ENCODE peak calls at places on chromosomes 5 and 9, in nine cellular contexts. J is astrocyte, Z is AG10803, W is heart left ventricle, X is bronchial epithelial cell, F is esophagus squamous epithelium, K is AG04450, V is neural progenitor cell, G is epithelial cell of esophagus. C is an unnamed sample.
A peak's percentile ranks its signal among the peaks of the same experiment; 100 is the strongest.

GRCh38 chr9:530681-531080 is 310.8 kb upstream of the DMRT1 start:
- DNase-seq in J (peak; percentile 32), Z (peak; percentile 19), W (no peak), X (peak; percentile 85), F (no peak), K (no peak), V (no peak), G (peak; percentile 88), C (peak; percentile 74)

GRCh38 chr9:32590898-32591297 is 17.9 kb upstream of the NDUFB6 start:
- DNase-seq in J (peak; percentile 35), Z (no peak), W (no peak), X (peak; percentile 84), F (no peak), K (no peak), V (no peak), G (peak; percentile 82), C (no peak)

GRCh38 chr5:115324021-115324420 is 27.6 kb upstream of the CCDC112 start:
- DNase-seq in J (peak; percentile 4), Z (no peak), W (no peak), X (peak; percentile 9), F (no peak), K (no peak), V (no peak), G (peak; percentile 3), C (no peak)

GRCh38 chr5:53200309-53200708 is 90.8 kb upstream of the MOCS2 start:
- DNase-seq in J (no peak), Z (no peak), W (no peak), X (no peak), F (no peak), K (no peak), V (no peak), G (no peak), C (no peak)

GRCh38 chr5:71836547-71837112 is 117.6 kb downstream of the CARTPT start:
- DNase-seq in J (peak; percentile 59), Z (no peak), W (no peak), X (no peak), F (no peak), K (no peak), V (no peak), G (peak; percentile 29), C (no peak)

GRCh38 chr9:68999393-69000105 is 14.4 kb downstream of the PRKACG start:
- DNase-seq in J (peak; percentile 45), Z (peak; percentile 69), W (peak; percentile 72), X (peak; percentile 66), F (no peak), K (peak; percentile 24), V (peak; percentile 82), G (peak; percentile 75), C (no peak)

GRCh38 chr5:16750445-16750844 is 133.6 kb upstream of the RETREG1 start:
- DNase-seq in J (no peak), Z (no peak), W (no peak), X (no peak), F (no peak), K (no peak), V (no peak), G (no peak), C (no peak)

GRCh38 chr5:169161022-169161680 is 139.8 kb downstream of the SLIT3 start:
- DNase-seq in J (peak; percentile 92), Z (peak; percentile 99), W (peak; percentile 33), X (peak; percentile 16), F (no peak), K (peak; percentile 41), V (peak; percentile 79), G (peak; percentile 28), C (peak; percentile 88)

GRCh38 chr5:81397169-81397568 is 3.2 kb upstream of the ACOT12 start:
- DNase-seq in J (peak; percentile 24), Z (peak; percentile 40), W (peak; percentile 18), X (no peak), F (no peak), K (no peak), V (no peak), G (no peak), C (no peak)

GRCh38 chr9:82206946-82207345 is 218.4 kb downstream of the SPATA31D1 start:
- DNase-seq in J (no peak), Z (no peak), W (no peak), X (peak; percentile 22), F (no peak), K (no peak), V (no peak), G (peak; percentile 17), C (no peak)

GRCh38 chr5:147578228-147579024 is 68.6 kb upstream of the DPYSL3 start:
- DNase-seq in J (peak; percentile 60), Z (peak; percentile 60), W (no peak), X (peak; percentile 59), F (no peak), K (no peak), V (peak; percentile 68), G (peak; percentile 61), C (no peak)

GRCh38 chr5:177365845-177366527 is 8.3 kb downstream of the RGS14 start:
- DNase-seq in J (no peak), Z (no peak), W (no peak), X (no peak), F (no peak), K (no peak), V (no peak), G (no peak), C (no peak)

GRCh38 chr5:177369050-177369912 is 11.6 kb downstream of the RGS14 start:
- DNase-seq in J (no peak), Z (peak; percentile 6), W (no peak), X (peak; percentile 35), F (no peak), K (no peak), V (peak; percentile 58), G (peak; percentile 44), C (no peak)

GRCh38 chr5:177366528-177367322 is 9.0 kb downstream of the RGS14 start:
- DNase-seq in J (peak; percentile 57), Z (peak; percentile 77), W (peak; percentile 92), X (peak; percentile 69), F (no peak), K (no peak), V (peak; percentile 96), G (peak; percentile 73), C (peak; percentile 95)

GRCh38 chr5:177367981-177368960 is 10.5 kb downstream of the RGS14 start:
- DNase-seq in J (no peak), Z (no peak), W (no peak), X (peak; percentile 80), F (no peak), K (no peak), V (no peak), G (peak; percentile 57), C (no peak)

GRCh38 chr5:177367323-177367848 is 9.7 kb downstream of the RGS14 start:
- DNase-seq in J (no peak), Z (no peak), W (no peak), X (no peak), F (no peak), K (no peak), V (no peak), G (no peak), C (no peak)
- H3K4me3 ChIP-seq in J (peak overlapping the region; percentile 39), Z (peak overlapping the region; percentile 52), W (peak overlapping the region; percentile 65), X (peak overlapping the region; percentile 35), F (peak overlapping the region; percentile 27), K (peak overlapping the region; percentile 58), V (peak overlapping the region; percentile 50), G (peak overlapping the region; percentile 41), C (peak overlapping the region; percentile 53)

GRCh38 chr9:108639736-108640135 is 216.1 kb downstream of the ACTL7B start:
- DNase-seq in J (no peak), Z (peak; percentile 41), W (no peak), X (no peak), F (no peak), K (no peak), V (no peak), G (no peak), C (no peak)
- H3K4me3 ChIP-seq in J (no peak overlapping the region), Z (no peak overlapping the region), W (no peak overlapping the region), X (no peak overlapping the region), F (no peak overlapping the region), K (no peak overlapping the region), V (no peak overlapping the region), G (no peak overlapping the region), C (no peak overlapping the region)

DNA sequence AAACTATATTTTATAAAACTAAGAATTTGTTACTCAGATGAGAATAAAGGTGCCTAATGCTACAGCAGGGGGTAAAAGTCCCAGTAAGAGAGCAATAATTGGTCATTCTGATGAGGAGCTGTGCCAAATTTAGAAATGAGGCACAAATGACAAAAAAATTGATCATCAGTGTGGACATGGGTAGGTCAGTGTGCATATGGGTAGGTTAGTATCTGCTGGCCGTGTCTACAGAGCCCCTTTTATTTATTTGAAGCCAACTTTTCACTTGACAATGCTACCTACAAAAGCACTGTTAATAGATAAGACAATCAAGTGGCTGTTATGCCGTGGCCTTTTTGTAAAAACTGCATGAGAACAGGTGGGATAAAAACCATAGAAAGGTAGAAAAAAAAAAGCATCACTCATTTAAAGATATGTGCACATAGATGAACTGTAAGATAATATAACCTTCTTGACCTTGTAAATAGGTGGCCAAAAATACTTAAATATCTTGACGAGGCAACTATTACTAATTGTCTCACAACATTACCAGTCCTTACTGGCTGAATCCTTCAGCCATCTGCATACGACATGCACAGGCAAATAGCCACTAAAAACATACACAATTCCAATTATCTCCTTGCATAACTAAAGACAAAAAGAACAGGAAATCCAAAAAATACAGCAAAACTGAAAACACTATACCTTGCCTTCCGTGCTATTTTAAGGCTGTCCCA is 454.7 kb downstream of the RAB3C start:
- DNase-seq in J (no peak), Z (no peak), W (no peak), X (no peak), F (no peak), K (no peak), V (no peak), G (no peak), C (no peak)
- H3K4me3 ChIP-seq in J (peak overlapping the region; percentile 69), Z (peak overlapping the region; percentile 75), W (peak overlapping the region; percentile 75), X (no peak overlapping the region), F (peak overlapping the region; percentile 54), K (peak overlapping the region; percentile 92), V (no peak overlapping the region), G (no peak overlapping the region), C (peak overlapping the region; percentile 79)

GRCh38 chr5:5755888-5756287 is 333.4 kb downstream of the ICE1 start:
- DNase-seq in J (no peak), Z (no peak), W (no peak), X (no peak), F (no peak), K (no peak), V (no peak), G (no peak), C (no peak)
- H3K4me3 ChIP-seq in J (no peak overlapping the region), Z (no peak overlapping the region), W (no peak overlapping the region), X (no peak overlapping the region), F (no peak overlapping the region), K (no peak overlapping the region), V (no peak overlapping the region), G (no peak overlapping the region), C (no peak overlapping the region)

DNA sequence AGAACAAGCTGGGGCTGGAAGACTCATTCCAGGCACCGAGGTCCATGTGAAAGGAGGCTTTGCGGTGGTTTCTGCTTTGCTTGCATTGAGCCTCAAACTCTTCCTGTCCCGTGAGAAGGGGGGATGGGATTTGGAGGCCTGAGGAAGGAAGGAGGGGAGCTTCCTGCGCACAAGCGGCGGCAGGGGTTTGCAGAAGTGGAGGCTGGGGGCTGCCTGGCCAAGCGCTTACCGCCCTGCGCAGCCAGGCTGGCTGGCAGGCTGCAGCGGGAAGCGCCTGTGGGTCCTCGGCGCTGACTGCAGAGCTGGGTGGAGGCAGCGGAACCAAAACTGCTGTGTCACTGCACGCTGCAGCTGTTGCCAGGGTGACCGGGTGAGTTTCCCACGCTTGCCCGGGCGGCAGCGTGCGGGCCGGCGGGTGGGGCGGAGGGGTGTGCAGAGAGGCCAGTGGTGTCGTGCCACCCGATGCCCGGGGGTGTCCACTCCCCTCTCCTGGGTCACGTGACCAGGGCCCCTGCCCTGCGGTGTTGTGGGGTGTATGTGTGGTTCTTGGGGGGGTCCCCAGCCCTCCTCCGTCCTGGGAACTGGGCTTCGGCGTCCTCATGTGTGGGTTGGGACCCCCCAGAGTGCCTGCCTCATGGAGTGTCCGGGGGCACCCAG is 81.0 kb downstream of the RXRA start:
- DNase-seq in J (peak; percentile 85), Z (peak; percentile 95), W (peak; percentile 94), X (peak; percentile 84), F (no peak), K (peak; percentile 71), V (peak; percentile 76), G (peak; percentile 94), C (peak; percentile 89)
- H3K4me3 ChIP-seq in J (peak overlapping the region; percentile 38), Z (peak overlapping the region; percentile 43), W (peak overlapping the region; percentile 26), X (no peak overlapping the region), F (no peak overlapping the region), K (peak overlapping the region; percentile 37), V (no peak overlapping the region), G (no peak overlapping the region), C (peak overlapping the region; percentile 38)

C was measured in tibial artery.